ENCODE peak calls at places on chromosomes 7 and 10, in ten cellular contexts. Q is AG08395; N is DMS53; K is NCI-H1092 treated with DMSO at 0.1 percent for 48 hours; I is NCI-H460; B is NCI-H446; F is SHP77; M is COR-L47; H is effector memory CD4-positive, alpha-beta T cell; T is endothelial cell. Z is an unnamed sample.
A peak's percentile ranks its signal among the peaks of the same experiment; 100 is the strongest.

GRCh38 chr7:151677581-151678226 is 158.0 kb upstream of the RHEB start:
- DNase-seq in I (no peak), Q (no peak), F (no peak), K (no peak), T (no peak), M (no peak), H (no peak), N (no peak), B (no peak), Z (no peak)

GRCh38 chr7:118184392-118184899 is 482 bp downstream of the LSM8 start:
- DNase-seq in T (no peak), Q (peak; percentile 11), K (peak; percentile 19), F (no peak), H (no peak), N (peak; percentile 55), I (no peak), M (no peak), B (no peak), Z (no peak)

GRCh38 chr10:88791924-88792323 is 10.6 kb upstream of the LIPM start:
- DNase-seq in T (peak; percentile 35), B (no peak), H (no peak), M (no peak), I (peak; percentile 29), K (no peak), F (no peak), Q (peak; percentile 33), N (peak; percentile 57), Z (no peak)

GRCh38 chr10:74983383-74983782 is 128.1 kb upstream of the SAMD8 start:
- DNase-seq in Q (no peak), N (no peak), I (peak; percentile 25), T (no peak), M (no peak), K (no peak), F (no peak), B (no peak), H (no peak), Z (no peak)

GRCh38 chr10:131579251-131580071 is 267.9 kb upstream of the TCERG1L start:
- DNase-seq in H (no peak), K (no peak), N (no peak), T (no peak), B (no peak), I (no peak), M (no peak), Q (no peak), F (no peak), Z (no peak)

GRCh38 chr7:12982178-12982577 is 294.7 kb downstream of the ARL4A start:
- DNase-seq in K (no peak), N (no peak), I (no peak), M (no peak), B (no peak), F (no peak), T (no peak), Q (no peak), H (no peak), Z (no peak)

GRCh38 chr10:44650576-44651394 is 260.4 kb upstream of the TMEM72 start:
- DNase-seq in Q (peak; percentile 27), I (no peak), N (no peak), B (peak; percentile 60), K (no peak), T (no peak), M (no peak), H (no peak), F (no peak), Z (no peak)

GRCh38 chr7:1733908-1734252 is 63.8 kb downstream of the ELFN1 start:
- DNase-seq in K (no peak), T (no peak), Q (no peak), F (no peak), N (no peak), M (no peak), B (no peak), I (no peak), H (no peak), Z (no peak)

GRCh38 chr10:123995461-123996131 is 97.8 kb downstream of the CHST15 start:
- DNase-seq in N (peak; percentile 55), T (peak; percentile 58), I (peak; percentile 60), H (no peak), K (peak; percentile 28), Q (peak; percentile 83), M (no peak), F (peak; percentile 80), B (no peak), Z (no peak)

GRCh38 chr10:81603106-81603620 is 271.8 kb upstream of the NRG3 start:
- DNase-seq in I (no peak), H (no peak), F (no peak), K (no peak), Q (no peak), M (no peak), B (no peak), N (no peak), T (no peak), Z (no peak)

GRCh38 chr10:71075066-71075758 is 137.2 kb upstream of the UNC5B start:
- DNase-seq in T (no peak), K (no peak), B (no peak), F (no peak), M (peak; percentile 22), H (no peak), N (no peak), Q (no peak), I (no peak), Z (no peak)

GRCh38 chr10:78742730-78743615 is 325.8 kb upstream of the ZMIZ1 start:
- DNase-seq in F (peak; percentile 15), Q (peak; percentile 51), K (no peak), T (peak; percentile 25), N (peak; percentile 96), B (no peak), I (no peak), H (no peak), M (no peak), Z (no peak)

GRCh38 chr7:68663392-68663791 is 934.9 kb upstream of the AUTS2 start:
- DNase-seq in I (no peak), T (no peak), Q (no peak), M (no peak), H (no peak), B (no peak), K (no peak), N (no peak), F (no peak), Z (no peak)

GRCh38 chr7:42247301-42247700 is 10.3 kb upstream of the GLI3 start:
- DNase-seq in B (no peak), N (no peak), Q (peak; percentile 77), F (no peak), T (no peak), H (no peak), M (no peak), K (no peak), I (no peak), Z (no peak)

GRCh38 chr7:2938514-2939192 is 94.5 kb upstream of the GNA12 start:
- DNase-seq in I (no peak), T (no peak), H (no peak), K (no peak), N (no peak), M (no peak), F (no peak), Q (no peak), B (no peak), Z (no peak)